ENCODE peak calls at places on chromosomes 16 and 17, in four cellular contexts. S is AG04450, D is A549, V is A673. W is an unnamed sample.

GRCh38 chr17:14926526-14927122 is 338.5 kb downstream of the PMP22 start:
- DNase-seq in V (peak; percentile 58), D (peak; percentile 36), S (peak; percentile 51), W (no peak)

GRCh38 chr16:17101646-17102045 is 369.1 kb downstream of the XYLT1 start:
- DNase-seq in V (no peak), D (no peak), S (no peak), W (no peak)

GRCh38 chr17:67841992-67842391 is 16.7 kb downstream of the BPTF start:
- DNase-seq in S (no peak), D (no peak), V (no peak), W (no peak)

GRCh38 chr17:63455417-63455816 is 9.3 kb upstream of the CYB561 start:
- DNase-seq in D (no peak), S (no peak), V (no peak), W (no peak)

GRCh38 chr16:81446318-81447275 is 2.0 kb downstream of the CMIP start:
- DNase-seq in S (no peak), D (peak; percentile 79), V (no peak), W (no peak)

GRCh38 chr17:71530227-71530626 is 590.6 kb upstream of the SOX9 start:
- DNase-seq in V (no peak), D (no peak), S (no peak), W (no peak)

GRCh38 chr16:51129105-51129504 is 22.0 kb downstream of the SALL1 start:
- DNase-seq in S (no peak), V (peak; percentile 28), D (no peak), W (no peak)

GRCh38 chr17:19470529-19471261 is 59.7 kb downstream of the RNF112 start:
- DNase-seq in D (no peak), S (peak; percentile 36), V (no peak), W (no peak)

GRCh38 chr16:21162661-21163151 is 4.2 kb downstream of the LDAF1 start:
- DNase-seq in V (peak; percentile 40), D (no peak), S (no peak), W (no peak)

GRCh38 chr16:10314811-10315210 is 71.0 kb upstream of the ATF7IP2 start:
- DNase-seq in S (no peak), V (peak; percentile 41), D (no peak), W (no peak)

GRCh38 chr16:55465077-55465896 is 13.7 kb upstream of the MMP2 start:
- DNase-seq in S (peak; percentile 72), D (peak; percentile 74), V (peak; percentile 86), W (peak; percentile 73)

GRCh38 chr16:6193718-6194117 is 1096.1 kb upstream of the EEF2KMT start:
- DNase-seq in V (peak; percentile 33), S (no peak), D (no peak), W (no peak)

GRCh38 chr16:13852827-13853226 is 67.1 kb upstream of the ERCC4 start:
- DNase-seq in D (no peak), V (no peak), S (no peak), W (no peak)

GRCh38 chr17:63246344-63246743 is 199.8 kb downstream of the CYB561 start:
- DNase-seq in V (peak; percentile 33), S (no peak), D (no peak), W (no peak)

GRCh38 chr17:82134101-82134500 is 36.1 kb upstream of the FASN start:
- DNase-seq in V (no peak), D (no peak), S (no peak), W (no peak)

GRCh38 chr16:27341971-27342370 is 28.2 kb downstream of the IL4R start:
- DNase-seq in V (no peak), S (no peak), D (no peak), W (no peak)

GRCh38 chr17:21573961-21574610 is 118.2 kb upstream of the KCNJ18 start:
- DNase-seq in D (no peak), S (peak; percentile 46), V (peak; percentile 58), W (no peak)

GRCh38 chr16:10581507-10581906 is 1.1 kb upstream of the EMP2 start:
- DNase-seq in D (no peak), V (no peak), S (no peak), W (no peak)

GRCh38 chr16:10921536-10922327 is 20.5 kb downstream of the DEXI start:
- DNase-seq in D (no peak), S (no peak), V (no peak), W (no peak)

GRCh38 chr17:35046740-35047283 is 16.7 kb downstream of the RFFL start:
- DNase-seq in S (no peak), D (no peak), V (peak; percentile 56), W (no peak)

GRCh38 chr17:58316260-58316960 is 12.2 kb downstream of the TSPOAP1 start:
- DNase-seq in S (no peak), V (no peak), D (no peak), W (no peak)

GRCh38 chr16:75238132-75238852 is 13.1 kb downstream of the BCAR1 start:
- DNase-seq in V (peak; percentile 88), S (peak; percentile 74), D (no peak), W (no peak)

GRCh38 chr17:43665387-43666101 is 3.8 kb upstream of the MEOX1 start:
- DNase-seq in S (no peak), V (no peak), D (no peak), W (no peak)

GRCh38 chr17:47730681-47731080 is 2.4 kb upstream of the TBX21 start:
- DNase-seq in S (no peak), D (no peak), V (no peak), W (no peak)

GRCh38 chr16:53689636-53690035 is 14.0 kb downstream of the RPGRIP1L start:
- DNase-seq in S (no peak), V (no peak), D (no peak), W (no peak)

GRCh38 chr16:79334127-79334526 is 266.4 kb downstream of the MAF start:
- DNase-seq in D (peak; percentile 4), S (no peak), V (peak; percentile 7), W (no peak)

GRCh38 chr16:80909720-80910119 is 97.0 kb downstream of the CMC2 start:
- DNase-seq in D (no peak), S (no peak), V (no peak), W (no peak)

GRCh38 chr17:37239690-37240344 is 136.0 kb upstream of the C17orf78 start:
- DNase-seq in D (peak; percentile 38), V (peak; percentile 4), S (no peak), W (no peak)
- TF ChIP-seq CTCF in D (peak; percentile 86), V (peak; percentile 63), S (peak; percentile 80), W (no peak)

GRCh38 chr16:87076950-87077749 is 240.0 kb downstream of the C16orf95 start:
- DNase-seq in D (peak; percentile 26), S (peak; percentile 18), V (peak; percentile 48), W (no peak)
- TF ChIP-seq CTCF in D (peak; percentile 61), S (peak; percentile 69), V (peak; percentile 76), W (no peak)

GRCh38 chr16:49754495-49755290 is 101.2 kb downstream of the ZNF423 start:
- DNase-seq in V (peak; percentile 94), S (no peak), D (no peak), W (no peak)

GRCh38 chr16:49756971-49757743 is 98.8 kb downstream of the ZNF423 start:
- DNase-seq in V (peak; percentile 19), D (no peak), S (no peak), W (no peak)

GRCh38 chr16:49757744-49758069 is 98.2 kb downstream of the ZNF423 start:
- DNase-seq in V (no peak), D (no peak), S (no peak), W (no peak)

GRCh38 chr16:49755716-49756115 is 100.2 kb downstream of the ZNF423 start:
- DNase-seq in S (no peak), V (no peak), D (no peak), W (no peak)

DNA sequence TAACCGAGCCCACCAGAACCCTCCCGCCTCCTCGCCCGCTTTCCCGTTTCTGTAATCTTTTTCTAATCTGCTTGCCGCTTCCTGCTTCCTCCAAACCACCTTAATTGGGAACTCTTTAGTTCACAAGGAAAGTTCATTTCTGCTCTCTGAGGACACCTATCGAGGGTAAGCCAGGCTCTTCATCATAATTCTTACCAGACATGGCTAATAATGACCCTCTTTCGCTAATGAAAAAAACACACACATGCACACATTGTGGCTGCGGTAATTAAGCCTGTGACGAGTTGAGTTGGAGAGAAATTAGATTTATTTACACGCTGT is 100.7 kb downstream of the ZNF423 start:
- DNase-seq in D (peak; percentile 62), V (peak; percentile 86), S (peak; percentile 3), W (no peak)
- TF ChIP-seq CTCF in D (peak; percentile 32), V (peak; percentile 68), S (peak; percentile 49), W (no peak)

GRCh38 chr16:12350945-12351344 is 374.4 kb downstream of the SNX29 start:
- DNase-seq in D (no peak), S (no peak), V (peak; percentile 17), W (no peak)
- TF ChIP-seq CTCF in D (no peak), S (no peak), V (peak; percentile 10), W (no peak)

GRCh38 chr17:75019146-75019545 is 6.7 kb downstream of the MRPL58 start:
- DNase-seq in V (no peak), S (no peak), D (no peak), W (no peak)

GRCh38 chr17:75024686-75025397 is 12.4 kb downstream of the MRPL58 start:
- DNase-seq in D (no peak), V (no peak), S (no peak), W (no peak)

GRCh38 chr17:75020331-75021110 is 8.1 kb downstream of the MRPL58 start:
- DNase-seq in D (no peak), V (no peak), S (no peak), W (no peak)

GRCh38 chr17:75019710-75020109 is 7.2 kb downstream of the MRPL58 start:
- DNase-seq in V (no peak), D (no peak), S (no peak), W (no peak)
- TF ChIP-seq CTCF in V (no peak), D (no peak), S (no peak), W (no peak)

DNA sequence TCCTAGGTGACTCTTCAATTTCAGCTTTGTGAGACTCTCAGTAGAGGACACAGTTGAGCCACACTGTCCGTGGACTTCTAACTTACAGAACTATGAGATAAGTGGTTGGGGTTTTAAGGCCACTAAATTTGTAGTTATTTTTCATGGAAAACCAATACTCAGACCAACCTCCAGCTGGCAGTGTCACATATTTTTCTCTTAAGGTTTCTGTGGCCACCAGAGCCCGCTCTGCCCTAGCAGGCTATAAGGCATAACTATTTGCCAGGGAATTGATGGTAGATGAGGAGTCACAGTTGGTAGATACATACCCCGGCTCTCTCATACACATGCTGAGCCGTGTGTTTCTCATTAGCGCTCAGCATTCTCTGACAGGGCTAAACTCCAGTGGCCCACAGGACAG is 336.8 kb upstream of the MON1B start:
- DNase-seq in D (no peak), V (peak; percentile 4), S (no peak), W (no peak)
- TF ChIP-seq CTCF in D (peak; percentile 36), V (no peak), S (peak; percentile 49), W (no peak)

GRCh38 chr16:57517397-57518367 is 18.7 kb downstream of the CCDC102A start:
- DNase-seq in S (no peak), V (no peak), D (no peak), W (no peak)
- TF ChIP-seq CTCF in S (no peak), V (no peak), D (no peak), W (no peak)

GRCh38 chr17:83174859-83175550 is 95.6 kb downstream of the METRNL start:
- DNase-seq in V (no peak), S (no peak), D (no peak), W (no peak)

GRCh38 chr17:83173997-83174858 is 94.8 kb downstream of the METRNL start:
- DNase-seq in V (no peak), D (no peak), S (no peak), W (no peak)

GRCh38 chr17:83175551-83176271 is 96.3 kb downstream of the METRNL start:
- DNase-seq in D (no peak), V (no peak), S (no peak), W (no peak)

GRCh38 chr17:83171661-83172060 is 92.3 kb downstream of the METRNL start:
- DNase-seq in D (no peak), S (no peak), V (no peak), W (no peak)

GRCh38 chr17:83173180-83173996 is 94.0 kb downstream of the METRNL start:
- DNase-seq in V (no peak), S (no peak), D (no peak), W (no peak)
- TF ChIP-seq CTCF in V (no peak), S (no peak), D (no peak), W (no peak)